ENCODE peak calls at places on chromosomes 3 and 15, in ten cellular contexts. R is right atrium auricular region; D is occipital lobe; V is NCI-H1417; X is upper lobe of right lung; I is COLO829; H is endodermal cell; C is stimulated activated CD8-positive, alpha-beta memory T cell treated with anti-CD3 and anti-CD28 coated beads, Interleukin-15, amount 100 ng/mL, for 4 hours; A is dorsolateral prefrontal cortex; E is Right ventricle myocardium superior. P is an unnamed sample.
A peak's percentile ranks its signal among the peaks of the same experiment; 100 is the strongest.

GRCh38 chr3:164023480-164023879 is 1054.8 kb downstream of the SI start:
- DNase-seq in R (no peak), D (no peak), V (no peak), X (no peak), I (no peak), H (no peak), C (no peak), A (no peak), E (no peak), P (no peak)

GRCh38 chr15:99212401-99212800 is 37.0 kb downstream of the TTC23 start:
- DNase-seq in R (no peak), D (no peak), V (no peak), X (no peak), I (peak; percentile 57), H (no peak), C (no peak), A (no peak), E (no peak), P (no peak)

GRCh38 chr3:49780080-49780967 is 6.0 kb downstream of the IP6K1 start:
- DNase-seq in R (no peak), D (no peak), V (no peak), X (peak; percentile 5), I (no peak), H (no peak), C (no peak), A (no peak), E (no peak), P (no peak)

GRCh38 chr3:63968612-63969350 is 54.5 kb downstream of the PSMD6 start:
- DNase-seq in R (no peak), D (no peak), V (no peak), X (no peak), I (no peak), H (no peak), C (no peak), A (no peak), E (no peak), P (no peak)

GRCh38 chr3:178810173-178810572 is 261.4 kb downstream of the ZMAT3 start:
- DNase-seq in R (no peak), D (no peak), V (no peak), X (no peak), I (no peak), H (no peak), C (no peak), A (no peak), E (no peak), P (no peak)

GRCh38 chr3:127744216-127744815 is 71.6 kb downstream of the ABTB1 start:
- DNase-seq in R (no peak), D (no peak), V (no peak), X (no peak), I (no peak), H (no peak), C (no peak), A (no peak), E (no peak), P (no peak)

GRCh38 chr15:74420193-74420905 is 13.4 kb downstream of the SEMA7A start:
- DNase-seq in R (no peak), D (no peak), V (no peak), X (no peak), I (no peak), H (no peak), C (no peak), A (no peak), E (no peak), P (no peak)

GRCh38 chr3:190491533-190492054 is 22.3 kb upstream of the IL1RAP start:
- DNase-seq in R (no peak), D (no peak), V (no peak), X (no peak), I (no peak), H (no peak), C (no peak), A (no peak), E (peak; percentile 50), P (no peak)

GRCh38 chr3:193292386-193292785 is 51.4 kb downstream of the PLAAT1 start:
- DNase-seq in R (no peak), D (no peak), V (no peak), X (no peak), I (no peak), H (no peak), C (no peak), A (no peak), E (no peak), P (no peak)

GRCh38 chr3:146189519-146190173 is 28.7 kb upstream of the PLOD2 start:
- DNase-seq in R (no peak), D (no peak), V (peak; percentile 20), X (no peak), I (peak; percentile 86), H (peak; percentile 56), C (no peak), A (no peak), E (no peak), P (no peak)

GRCh38 chr15:31473384-31474058 is 146.9 kb downstream of the KLF13 start:
- DNase-seq in R (peak; percentile 38), D (no peak), V (no peak), X (no peak), I (no peak), H (peak; percentile 10), C (no peak), A (no peak), E (no peak), P (no peak)

GRCh38 chr15:44340410-44340809 is 51.9 kb downstream of the GOLM2 start:
- DNase-seq in R (no peak), D (no peak), V (no peak), X (no peak), I (no peak), H (no peak), C (no peak), A (no peak), E (no peak), P (peak; percentile 22)

GRCh38 chr3:34174740-34175139 is 376.3 kb downstream of the PDCD6IP start:
- DNase-seq in R (no peak), D (no peak), V (no peak), X (no peak), I (no peak), H (no peak), C (no peak), A (no peak), E (no peak), P (no peak)

GRCh38 chr15:83299462-83299861 is 15.0 kb upstream of the BNC1 start:
- DNase-seq in R (peak; percentile 62), D (no peak), V (peak; percentile 16), X (no peak), I (no peak), H (peak; percentile 48), C (no peak), A (no peak), E (no peak), P (no peak)

GRCh38 chr15:57298843-57299550 is 77.3 kb upstream of the CGNL1 start:
- DNase-seq in R (no peak), D (no peak), V (no peak), X (no peak), I (no peak), H (no peak), C (no peak), A (no peak), E (no peak), P (peak; percentile 47)

GRCh38 chr3:131608741-131609140 is 106.0 kb upstream of the MRPL3 start:
- DNase-seq in R (no peak), D (no peak), V (no peak), X (no peak), I (no peak), H (no peak), C (no peak), A (no peak), E (no peak), P (no peak)

GRCh38 chr3:128280466-128281455 is 127.5 kb downstream of the EEFSEC start:
- DNase-seq in R (no peak), D (no peak), V (peak; percentile 13), X (no peak), I (no peak), H (peak; percentile 92), C (no peak), A (no peak), E (no peak), P (no peak)

GRCh38 chr3:76474632-76475031 is 565.3 kb upstream of the ROBO2 start:
- DNase-seq in R (no peak), D (no peak), V (no peak), X (no peak), I (no peak), H (no peak), C (no peak), A (no peak), E (no peak), P (no peak)

GRCh38 chr3:172687501-172687900 is 23.4 kb downstream of the NCEH1 start:
- DNase-seq in R (no peak), D (no peak), V (no peak), X (no peak), I (no peak), H (no peak), C (no peak), A (no peak), E (no peak), P (no peak)

GRCh38 chr3:189393598-189393997 is 221.8 kb downstream of the TPRG1 start:
- DNase-seq in R (no peak), D (no peak), V (no peak), X (no peak), I (no peak), H (no peak), C (no peak), A (no peak), E (no peak), P (no peak)

GRCh38 chr3:61821823-61822251 is 260.5 kb downstream of the PTPRG start:
- DNase-seq in R (no peak), D (no peak), V (no peak), X (no peak), I (no peak), H (no peak), C (no peak), A (no peak), E (no peak), P (no peak)

P was measured in mesenteric fat pad.